ENCODE peak calls at places on chromosome 14, in five cellular contexts. R, V, D, T and Z are unnamed samples.

GRCh38 chr14:60651936-60652673 is 2.8 kb upstream of the SIX1 start:
- DNase-seq in V (no peak), D (no peak), R (no peak), T (no peak), Z (no peak)

GRCh38 chr14:20302042-20302761 is 3.5 kb downstream of the TTC5 start:
- DNase-seq in D (no peak), T (no peak), R (no peak), V (peak), Z (no peak)

GRCh38 chr14:105087963-105088811 is 23.0 kb upstream of the GPR132 start:
- DNase-seq in V (no peak), T (no peak), D (no peak), R (no peak), Z (no peak)

GRCh38 chr14:20611277-20611676 is 20.1 kb upstream of the RNASE12 start:
- DNase-seq in V (no peak), D (no peak), R (no peak), T (no peak), Z (no peak)

GRCh38 chr14:71749613-71750238 is 182.5 kb upstream of the RGS6 start:
- DNase-seq in V (no peak), R (no peak), T (no peak), D (no peak), Z (no peak)

GRCh38 chr14:33642080-33642479 is 308.8 kb downstream of the EGLN3 start:
- DNase-seq in T (no peak), V (no peak), D (no peak), R (no peak), Z (no peak)

GRCh38 chr14:32938719-32939253 is at the start of gene NPAS3:
- DNase-seq in D (no peak), T (no peak), R (no peak), V (no peak), Z (no peak)

GRCh38 chr14:30928462-30928861 is 54.1 kb downstream of the COCH start:
- DNase-seq in D (no peak), V (no peak), T (no peak), R (no peak), Z (no peak)

GRCh38 chr14:69625299-69626131 is 14.1 kb downstream of the SUSD6 start:
- DNase-seq in R (peak), T (no peak), D (peak), V (no peak), Z (peak)

GRCh38 chr14:105577339-105577861 is 51.0 kb downstream of the TMEM121 start:
- DNase-seq in R (no peak), D (no peak), T (no peak), V (no peak), Z (no peak)

GRCh38 chr14:89498836-89499235 is 81.8 kb upstream of the FOXN3 start:
- DNase-seq in D (no peak), T (no peak), V (no peak), R (no peak), Z (no peak)

GRCh38 chr14:89419973-89420482 is 3.0 kb upstream of the FOXN3 start:
- DNase-seq in V (no peak), T (no peak), R (no peak), D (no peak), Z (no peak)

GRCh38 chr14:77023001-77023996 is 5.2 kb downstream of the IRF2BPL start:
- DNase-seq in T (no peak), V (no peak), D (no peak), R (no peak), Z (no peak)

GRCh38 chr14:81946808-81947798 is 413.4 kb upstream of the SEL1L start:
- DNase-seq in T (no peak), D (no peak), R (no peak), V (no peak), Z (no peak)

GRCh38 chr14:105889666-105890473 is 363.5 kb downstream of the TMEM121 start:
- DNase-seq in V (no peak), R (no peak), D (no peak), T (no peak), Z (no peak)

GRCh38 chr14:20682435-20683124 is 1.8 kb upstream of the RNASE4 start:
- DNase-seq in R (peak), V (peak), T (peak), D (peak), Z (peak)

GRCh38 chr14:35438910-35439713 is 34.6 kb upstream of the NFKBIA start:
- DNase-seq in D (no peak), V (no peak), T (no peak), R (no peak), Z (peak)